ENCODE peak calls at places on chromosomes 12 and 14, in six cellular contexts. X is ureter, R is SK-MEL-5, Z is right cardiac atrium, D is H9, V is HFFc6. S is an unnamed sample.

GRCh38 chr12:105622846-105623245 is 292.4 kb downstream of the C12orf75 start:
- DNase-seq in X (no peak), R (no peak), Z (no peak), D (no peak), V (no peak), S (no peak)

GRCh38 chr12:2647186-2647585 is 147.6 kb upstream of the FKBP4 start:
- DNase-seq in X (no peak), R (no peak), Z (no peak), D (no peak), V (no peak), S (no peak)

GRCh38 chr12:121331268-121331667 is 20.9 kb downstream of the ANAPC5 start:
- DNase-seq in X (no peak), R (peak; percentile 10), Z (no peak), D (no peak), V (no peak), S (no peak)

GRCh38 chr12:108516511-108517275 is 1.6 kb downstream of the FICD start:
- DNase-seq in X (no peak), R (peak; percentile 43), Z (peak; percentile 53), D (peak; percentile 66), V (no peak), S (no peak)

GRCh38 chr12:111780615-111781014 is 13.9 kb downstream of the ALDH2 start:
- DNase-seq in X (no peak), R (no peak), Z (no peak), D (no peak), V (no peak), S (no peak)

GRCh38 chr14:68367444-68368014 is 425.3 kb downstream of the ZFP36L1 start:
- DNase-seq in X (no peak), R (no peak), Z (no peak), D (no peak), V (no peak), S (no peak)

GRCh38 chr14:89613260-89614008 is 196.4 kb upstream of the FOXN3 start:
- DNase-seq in X (no peak), R (no peak), Z (no peak), D (no peak), V (no peak), S (no peak)

GRCh38 chr14:104337381-104337780 is 199.0 kb downstream of the KIF26A start:
- DNase-seq in X (peak; percentile 29), R (no peak), Z (no peak), D (no peak), V (no peak), S (no peak)

GRCh38 chr12:75913502-75914110 is 118.0 kb downstream of the PHLDA1 start:
- DNase-seq in X (no peak), R (no peak), Z (peak; percentile 50), D (no peak), V (no peak), S (peak; percentile 16)

GRCh38 chr12:80400591-80400991 is 43.4 kb upstream of the PTPRQ start:
- DNase-seq in X (no peak), R (no peak), Z (peak; percentile 64), D (peak; percentile 64), V (no peak), S (peak; percentile 17)

GRCh38 chr14:72699852-72700257 is 194.0 kb downstream of the DPF3 start:
- DNase-seq in X (no peak), R (no peak), Z (no peak), D (no peak), V (peak; percentile 46), S (no peak)

GRCh38 chr12:18400186-18400585 is 138.9 kb downstream of the PIK3C2G start:
- DNase-seq in X (no peak), R (no peak), Z (no peak), D (no peak), V (no peak), S (no peak)

GRCh38 chr12:77488041-77488620 is 342.6 kb upstream of the NAV3 start:
- DNase-seq in X (no peak), R (peak; percentile 3), Z (no peak), D (no peak), V (peak; percentile 5), S (no peak)

GRCh38 chr12:2306012-2306411 is 253.2 kb downstream of the CACNA1C start:
- DNase-seq in X (no peak), R (no peak), Z (no peak), D (peak; percentile 73), V (no peak), S (peak; percentile 45)

GRCh38 chr12:105433804-105434203 is 103.3 kb downstream of the C12orf75 start:
- DNase-seq in X (no peak), R (no peak), Z (no peak), D (no peak), V (peak; percentile 77), S (no peak)

GRCh38 chr12:53481957-53482586 is 17.2 kb downstream of the MAP3K12 start:
- DNase-seq in X (no peak), R (peak; percentile 49), Z (no peak), D (peak; percentile 72), V (no peak), S (peak; percentile 48)

GRCh38 chr12:22283006-22283506 is 51.5 kb downstream of the ST8SIA1 start:
- DNase-seq in X (no peak), R (no peak), Z (no peak), D (no peak), V (peak; percentile 63), S (no peak)

GRCh38 chr12:55698241-55698955 is 9.3 kb downstream of the ITGA7 start:
- DNase-seq in X (no peak), R (no peak), Z (peak; percentile 27), D (no peak), V (no peak), S (no peak)